ENCODE peak calls at places on chromosomes 6 and 20, in four cellular contexts. V is hepatocyte, L is GM23338, D is PC-3. W is an unnamed sample. For H3K9me2, the result is how much of the 10 kb centered on the place peaks cover.

GRCh38 chr6:96812077-96812703 is 25.1 kb downstream of the GPR63 start:
- DNase-seq in V (no peak), L (no peak), D (no peak), W (no peak)

GRCh38 chr20:48393311-48393685 is 434.5 kb downstream of the PREX1 start:
- DNase-seq in V (no peak), L (no peak), D (no peak), W (no peak)

GRCh38 chr20:22385602-22386299 is 198.6 kb downstream of the FOXA2 start:
- DNase-seq in V (peak), L (peak), D (peak), W (no peak)

GRCh38 chr20:33667245-33668086 is 723 bp downstream of the ACTL10 start:
- DNase-seq in V (no peak), L (no peak), D (peak), W (peak)

GRCh38 chr20:4853787-4854295 is 132.1 kb downstream of the PRND start:
- DNase-seq in V (no peak), L (no peak), D (no peak), W (no peak)

GRCh38 chr6:139271056-139271455 is 20.7 kb downstream of the TXLNB start:
- DNase-seq in V (no peak), L (no peak), D (peak), W (peak)

GRCh38 chr20:12287575-12287974 is 369.9 kb downstream of the BTBD3 start:
- DNase-seq in V (peak), L (peak), D (peak), W (no peak)

GRCh38 chr20:32580970-32581838 is 3.9 kb downstream of the NOL4L start:
- DNase-seq in V (peak), L (peak), D (no peak), W (peak)

GRCh38 chr6:151372164-151372563 is 19.2 kb downstream of the ZBTB2 start:
- DNase-seq in V (no peak), L (no peak), D (no peak), W (no peak)

GRCh38 chr6:53189554-53189953 is 40.9 kb upstream of the GCM1 start:
- DNase-seq in V (no peak), L (no peak), D (no peak), W (no peak)

GRCh38 chr6:144278659-144279314 is 6.3 kb upstream of the UTRN start:
- DNase-seq in V (no peak), L (peak), D (peak), W (no peak)

GRCh38 chr20:34622821-34623451 is 54.0 kb downstream of the PIGU start:
- DNase-seq in V (no peak), L (no peak), D (no peak), W (no peak)

GRCh38 chr6:5619249-5619648 is 357.9 kb downstream of the FARS2 start:
- DNase-seq in V (no peak), L (no peak), D (no peak), W (peak)

GRCh38 chr6:17859846-17860245 is 127.6 kb downstream of the KIF13A start:
- DNase-seq in V (no peak), L (no peak), D (no peak), W (no peak)

GRCh38 chr6:12010635-12011275 is 1.4 kb upstream of the HIVEP1 start:
- DNase-seq in V (peak), L (peak), D (no peak), W (peak)

GRCh38 chr6:44500074-44500473 is 112.6 kb downstream of the CDC5L start:
- DNase-seq in V (no peak), L (no peak), D (no peak), W (no peak)

GRCh38 chr6:7262037-7262461 is 51.0 kb downstream of the SSR1 start:
- DNase-seq in V (peak), L (peak), D (no peak), W (no peak)

GRCh38 chr6:54236984-54237383 is 71.3 kb upstream of the TINAG start:
- DNase-seq in V (no peak), L (no peak), D (peak), W (no peak)

GRCh38 chr6:9138856-9139426 is 703.6 kb upstream of the SLC35B3 start:
- DNase-seq in V (no peak), L (no peak), D (peak), W (no peak)

GRCh38 chr6:14035448-14035847 is 82.1 kb upstream of the CD83 start:
- DNase-seq in V (peak), L (peak), D (peak), W (no peak)

GRCh38 chr6:51004380-51004779 is 185.7 kb downstream of the TFAP2B start:
- DNase-seq in V (no peak), L (no peak), D (no peak), W (no peak)

GRCh38 chr6:2103644-2104523 is 141.5 kb downstream of the GMDS start:
- DNase-seq in V (peak), L (no peak), D (peak), W (peak)

GRCh38 chr6:140845666-140846065 is 1287.1 kb upstream of the GJE1 start:
- DNase-seq in V (no peak), L (no peak), D (no peak), W (no peak)

GRCh38 chr20:39290575-39290974 is 328.4 kb downstream of the DHX35 start:
- DNase-seq in V (no peak), L (peak), D (no peak), W (no peak)

GRCh38 chr6:41097467-41098090 is 24.8 kb downstream of the NFYA start:
- DNase-seq in V (no peak), L (no peak), D (no peak), W (no peak)

GRCh38 chr6:155212106-155212505 is 51.7 kb upstream of the CLDN20 start:
- DNase-seq in V (no peak), L (no peak), D (no peak), W (no peak)

GRCh38 chr6:113634352-113635163 is 222.6 kb upstream of the MARCKS start:
- DNase-seq in V (no peak), L (no peak), D (peak), W (peak)

GRCh38 chr6:147418523-147418922 is 90.0 kb upstream of the SAMD5 start:
- DNase-seq in V (no peak), L (no peak), D (no peak), W (no peak)

GRCh38 chr6:147421903-147422302 is 86.6 kb upstream of the SAMD5 start:
- DNase-seq in V (no peak), L (no peak), D (no peak), W (no peak)

GRCh38 chr6:147417954-147418353 is 90.5 kb upstream of the SAMD5 start:
- DNase-seq in V (no peak), L (no peak), D (no peak), W (no peak)

DNA sequence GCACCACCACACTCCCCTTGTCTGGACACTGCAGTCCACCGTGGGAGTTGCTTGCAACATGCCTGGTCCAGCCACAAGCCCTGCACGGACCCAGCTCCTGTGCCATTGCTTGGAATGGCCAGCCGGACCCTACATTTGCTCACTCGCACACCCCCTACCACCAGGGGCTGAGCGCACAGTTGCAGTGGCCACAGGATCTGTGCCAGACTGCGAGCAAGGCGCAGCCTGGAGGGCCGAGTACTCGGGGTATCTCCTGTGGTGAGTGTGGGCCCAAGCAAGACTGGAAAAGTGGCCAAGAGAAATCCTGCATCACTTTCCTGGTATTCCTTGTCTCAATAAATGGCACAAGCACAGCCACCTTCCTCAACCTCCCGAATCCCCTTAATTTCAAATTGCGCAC is 85.4 kb upstream of the SAMD5 start:
- DNase-seq in V (no peak), L (no peak), D (no peak), W (no peak)
- H3K9me2 ChIP-seq in V (under half), L (under half), D (under half), W (under half)

GRCh38 chr20:51409192-51409875 is 133.2 kb downstream of the NFATC2 start:
- DNase-seq in V (no peak), L (no peak), D (no peak), W (no peak)
- H3K4me2 ChIP-seq in V (no peak), L (no peak), D (no peak), W (no peak)

DNA sequence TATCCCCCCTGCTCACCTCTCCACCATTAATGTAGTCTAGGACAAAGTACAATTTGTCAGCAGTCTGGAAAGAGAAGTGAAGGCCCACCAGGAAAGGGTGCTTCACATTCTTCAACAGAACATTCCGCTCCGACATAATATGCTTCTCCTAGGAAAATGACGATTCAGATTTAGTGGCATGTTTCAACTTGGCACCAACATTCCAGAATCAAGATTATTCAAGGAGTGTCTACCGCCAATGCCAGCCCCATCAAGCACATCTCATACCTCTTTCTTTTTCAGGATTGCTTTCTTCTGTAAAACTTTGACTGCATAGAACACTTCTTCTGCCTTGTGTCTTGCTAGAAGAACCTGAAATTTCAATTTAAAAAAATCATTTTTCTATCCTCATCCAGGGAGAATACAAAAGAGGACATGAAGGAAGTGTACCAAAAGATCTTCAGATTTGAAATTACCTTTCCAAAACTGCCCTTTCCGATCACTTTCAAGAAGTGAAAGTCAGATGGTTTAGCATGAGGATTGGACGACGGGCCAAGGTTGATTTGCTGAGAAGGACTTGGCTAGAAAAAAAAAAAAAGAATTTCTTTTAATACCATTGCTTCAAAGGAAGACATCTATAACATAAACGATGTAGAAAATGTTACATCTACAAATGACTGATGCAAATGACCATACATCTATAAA is 120.7 kb upstream of the SLC2A12 start:
- DNase-seq in V (no peak), L (no peak), D (no peak), W (no peak)
- H3K4me3 ChIP-seq in V (peak), L (peak), D (peak), W (peak)

GRCh38 chr20:63977392-63978276 is 1.8 kb downstream of the SAMD10 start:
- DNase-seq in V (peak), L (no peak), D (peak), W (no peak)
- H3K9me2 ChIP-seq in V (under half), L (under half), D (under half), W (under half)

GRCh38 chr6:108651287-108651686 is 90.6 kb downstream of the FOXO3 start:
- DNase-seq in V (peak), L (no peak), D (no peak), W (no peak)

GRCh38 chr6:108652375-108652774 is 91.7 kb downstream of the FOXO3 start:
- DNase-seq in V (no peak), L (no peak), D (no peak), W (no peak)

GRCh38 chr6:108650781-108651180 is 90.1 kb downstream of the FOXO3 start:
- DNase-seq in V (no peak), L (no peak), D (peak), W (no peak)

GRCh38 chr6:108650325-108650724 is 89.6 kb downstream of the FOXO3 start:
- DNase-seq in V (no peak), L (no peak), D (no peak), W (no peak)

GRCh38 chr6:108651781-108652227 is 91.1 kb downstream of the FOXO3 start:
- DNase-seq in V (no peak), L (no peak), D (peak), W (no peak)
- H3K4me2 ChIP-seq in V (peak), L (no peak), D (no peak), W (no peak)

GRCh38 chr6:3742426-3743344 is 8.8 kb downstream of the PXDC1 start:
- DNase-seq in V (peak), L (peak), D (peak), W (peak)
- H3K4me3 ChIP-seq in V (no peak), L (no peak), D (peak), W (no peak)

GRCh38 chr20:24785141-24785924 is 163.7 kb upstream of the CST7 start:
- DNase-seq in V (no peak), L (no peak), D (peak), W (no peak)

GRCh38 chr20:24787071-24787470 is 162.0 kb upstream of the CST7 start:
- DNase-seq in V (no peak), L (no peak), D (no peak), W (no peak)

GRCh38 chr20:24786646-24787045 is 162.4 kb upstream of the CST7 start:
- DNase-seq in V (no peak), L (no peak), D (no peak), W (no peak)

GRCh38 chr20:24784607-24785006 is 164.5 kb upstream of the CST7 start:
- DNase-seq in V (no peak), L (no peak), D (no peak), W (peak)

GRCh38 chr20:24786096-24786495 is 163.0 kb upstream of the CST7 start:
- DNase-seq in V (no peak), L (no peak), D (no peak), W (no peak)
- H3K9me2 ChIP-seq in V (under half), L (under half), D (under half), W (under half)

W was measured in OCI-LY7.